ENCODE peak calls at places on chromosomes 1 and 21, in nine cellular contexts. S is GM13976; B is OCI-LY7; Q is kidney epithelial cell; E is left ventricle myocardium inferior; Y is fibroblast of lung; I is AG04450; J is CD4-positive, alpha-beta T cell; W is foreskin fibroblast. A is an unnamed sample.

GRCh38 chr1:243505986-243506689 is 250.3 kb downstream of the SDCCAG8 start:
- DNase-seq in S (peak), B (no peak), Q (no peak), E (no peak), Y (no peak), I (no peak), J (no peak), W (no peak), A (no peak)

GRCh38 chr1:100308777-100309176 is 42.8 kb downstream of the RTCA start:
- DNase-seq in S (no peak), B (no peak), Q (no peak), E (no peak), Y (peak), I (no peak), J (no peak), W (peak), A (peak)

GRCh38 chr1:159935305-159935704 is 10.0 kb upstream of the TAGLN2 start:
- DNase-seq in S (no peak), B (no peak), Q (no peak), E (no peak), Y (no peak), I (no peak), J (no peak), W (no peak), A (no peak)

GRCh38 chr1:246032111-246032551 is 474.9 kb downstream of the SMYD3 start:
- DNase-seq in S (no peak), B (no peak), Q (peak), E (no peak), Y (no peak), I (no peak), J (no peak), W (no peak), A (no peak)

GRCh38 chr1:183241446-183241845 is 55.4 kb downstream of the LAMC2 start:
- DNase-seq in S (no peak), B (no peak), Q (no peak), E (no peak), Y (peak), I (no peak), J (no peak), W (peak), A (peak)

GRCh38 chr1:100573960-100574359 is 36.0 kb downstream of the GPR88 start:
- DNase-seq in S (no peak), B (no peak), Q (no peak), E (no peak), Y (no peak), I (no peak), J (no peak), W (no peak), A (no peak)

GRCh38 chr1:19619697-19620384 is 24.3 kb upstream of the NBL1 start:
- DNase-seq in S (no peak), B (no peak), Q (no peak), E (no peak), Y (peak), I (no peak), J (no peak), W (no peak), A (no peak)

GRCh38 chr1:116474921-116475849 is 95.6 kb downstream of the CD58 start:
- DNase-seq in S (no peak), B (no peak), Q (peak), E (peak), Y (no peak), I (no peak), J (no peak), W (no peak), A (no peak)

GRCh38 chr1:2633401-2633935 is 652 bp upstream of the MMEL1 start:
- DNase-seq in S (peak), B (no peak), Q (no peak), E (no peak), Y (no peak), I (no peak), J (no peak), W (no peak), A (no peak)

GRCh38 chr21:31184462-31184861 is 146.2 kb upstream of the KRTAP19-8 start:
- DNase-seq in S (no peak), B (no peak), Q (no peak), E (no peak), Y (no peak), I (no peak), J (peak), W (no peak), A (no peak)

GRCh38 chr1:215567491-215568286 is 585 bp downstream of the KCTD3 start:
- DNase-seq in S (peak), B (no peak), Q (no peak), E (peak), Y (peak), I (no peak), J (peak), W (peak), A (peak)

GRCh38 chr1:182602945-182603645 is 1.1 kb downstream of the RGS16 start:
- DNase-seq in S (no peak), B (peak), Q (no peak), E (no peak), Y (no peak), I (no peak), J (no peak), W (no peak), A (no peak)

GRCh38 chr1:117336087-117336817 is 31.0 kb upstream of the MAN1A2 start:
- DNase-seq in S (no peak), B (no peak), Q (no peak), E (no peak), Y (peak), I (no peak), J (no peak), W (no peak), A (no peak)

GRCh38 chr1:188070848-188071247 is 1242.1 kb downstream of the PLA2G4A start:
- DNase-seq in S (no peak), B (no peak), Q (no peak), E (no peak), Y (no peak), I (no peak), J (no peak), W (no peak), A (no peak)

GRCh38 chr1:24996983-24997893 is 67.2 kb upstream of the RUNX3 start:
- DNase-seq in S (peak), B (peak), Q (no peak), E (no peak), Y (no peak), I (no peak), J (no peak), W (no peak), A (no peak)

GRCh38 chr1:210687582-210688279 is 359.0 kb downstream of the HHAT start:
- DNase-seq in S (no peak), B (no peak), Q (no peak), E (no peak), Y (peak), I (no peak), J (no peak), W (no peak), A (peak)

GRCh38 chr21:17769049-17769845 is 49.9 kb downstream of the C21orf91 start:
- DNase-seq in S (no peak), B (no peak), Q (no peak), E (no peak), Y (no peak), I (no peak), J (no peak), W (no peak), A (no peak)

GRCh38 chr1:9280015-9280860 is 12.5 kb upstream of the SPSB1 start:
- DNase-seq in S (peak), B (no peak), Q (peak), E (no peak), Y (peak), I (no peak), J (peak), W (peak), A (peak)

GRCh38 chr1:56190975-56191768 is 388.2 kb downstream of the PLPP3 start:
- DNase-seq in S (no peak), B (no peak), Q (no peak), E (no peak), Y (peak), I (no peak), J (no peak), W (peak), A (peak)

GRCh38 chr1:182680901-182681300 is 3.5 kb downstream of the RGS8 start:
- DNase-seq in S (no peak), B (no peak), Q (no peak), E (no peak), Y (peak), I (no peak), J (no peak), W (no peak), A (no peak)

GRCh38 chr1:30372792-30373433 is 350.5 kb downstream of the MATN1 start:
- DNase-seq in S (no peak), B (no peak), Q (no peak), E (no peak), Y (no peak), I (no peak), J (no peak), W (no peak), A (no peak)

GRCh38 chr21:46226146-46226545 is 2.4 kb downstream of the LSS start:
- DNase-seq in S (no peak), B (no peak), Q (no peak), E (no peak), Y (no peak), I (no peak), J (no peak), W (no peak), A (no peak)

GRCh38 chr1:241208910-241209414 is 148.0 kb downstream of the RGS7 start:
- DNase-seq in S (no peak), B (no peak), Q (no peak), E (no peak), Y (no peak), I (no peak), J (no peak), W (no peak), A (no peak)

GRCh38 chr1:48115835-48116234 is 106.7 kb upstream of the SLC5A9 start:
- DNase-seq in S (no peak), B (no peak), Q (no peak), E (no peak), Y (no peak), I (no peak), J (no peak), W (no peak), A (no peak)

GRCh38 chr1:224317383-224318045 is 12.5 kb downstream of the NVL start:
- DNase-seq in S (no peak), B (no peak), Q (no peak), E (no peak), Y (no peak), I (no peak), J (no peak), W (no peak), A (no peak)

GRCh38 chr1:1892079-1892762 is 1.3 kb upstream of the GNB1 start:
- DNase-seq in S (no peak), B (peak), Q (no peak), E (no peak), Y (no peak), I (no peak), J (no peak), W (peak), A (no peak)

GRCh38 chr21:39377444-39378050 is 28.7 kb upstream of the HMGN1 start:
- DNase-seq in S (peak), B (no peak), Q (no peak), E (no peak), Y (peak), I (no peak), J (no peak), W (no peak), A (no peak)

GRCh38 chr1:78911956-78912880 is 94.3 kb downstream of the ADGRL4 start:
- DNase-seq in S (no peak), B (no peak), Q (no peak), E (no peak), Y (no peak), I (no peak), J (no peak), W (peak), A (no peak)

GRCh38 chr1:8456306-8456912 is 138.5 kb downstream of the SLC45A1 start:
- DNase-seq in S (no peak), B (no peak), Q (no peak), E (no peak), Y (peak), I (no peak), J (no peak), W (peak), A (peak)

GRCh38 chr1:156096640-156097391 is 14.6 kb upstream of the MEX3A start:
- DNase-seq in S (peak), B (peak), Q (no peak), E (peak), Y (peak), I (peak), J (peak), W (peak), A (peak)

GRCh38 chr21:22575165-22575584 is 1577.0 kb downstream of the NCAM2 start:
- DNase-seq in S (no peak), B (peak), Q (no peak), E (no peak), Y (no peak), I (no peak), J (no peak), W (no peak), A (no peak)

GRCh38 chr1:6094246-6094645 is 48.6 kb downstream of the KCNAB2 start:
- DNase-seq in S (no peak), B (no peak), Q (no peak), E (no peak), Y (no peak), I (no peak), J (no peak), W (no peak), A (no peak)

GRCh38 chr1:183609313-183609712 is 19.1 kb upstream of the NCF2 start:
- DNase-seq in S (peak), B (peak), Q (no peak), E (peak), Y (peak), I (no peak), J (no peak), W (peak), A (peak)

GRCh38 chr1:16167331-16168143 is 11.7 kb upstream of the EPHA2 start:
- DNase-seq in S (peak), B (peak), Q (no peak), E (no peak), Y (no peak), I (no peak), J (peak), W (no peak), A (no peak)

GRCh38 chr1:156795787-156796186 is 20.9 kb downstream of the SH2D2A start:
- DNase-seq in S (no peak), B (no peak), Q (no peak), E (no peak), Y (peak), I (no peak), J (no peak), W (no peak), A (no peak)

GRCh38 chr1:91997607-91998195 is 32.1 kb upstream of the EPHX4 start:
- DNase-seq in S (peak), B (peak), Q (peak), E (no peak), Y (peak), I (peak), J (peak), W (peak), A (peak)

GRCh38 chr1:204359474-204360255 is at the start of gene PLEKHA6:
- DNase-seq in S (no peak), B (no peak), Q (no peak), E (peak), Y (peak), I (no peak), J (no peak), W (peak), A (peak)

GRCh38 chr21:27149034-27149433 is 182.1 kb upstream of the ADAMTS5 start:
- DNase-seq in S (no peak), B (no peak), Q (no peak), E (no peak), Y (peak), I (no peak), J (no peak), W (peak), A (peak)

GRCh38 chr1:209614151-209614420 is 30.6 kb downstream of the CAMK1G start:
- DNase-seq in S (no peak), B (no peak), Q (no peak), E (no peak), Y (no peak), I (no peak), J (no peak), W (no peak), A (no peak)

GRCh38 chr1:209612646-209613350 is 29.3 kb downstream of the CAMK1G start:
- DNase-seq in S (peak), B (no peak), Q (no peak), E (no peak), Y (no peak), I (no peak), J (no peak), W (no peak), A (no peak)

GRCh38 chr1:209613351-209614150 is 30.0 kb downstream of the CAMK1G start:
- DNase-seq in S (peak), B (no peak), Q (no peak), E (no peak), Y (no peak), I (no peak), J (no peak), W (no peak), A (no peak)

GRCh38 chr1:209610378-209610905 is 26.9 kb downstream of the CAMK1G start:
- DNase-seq in S (no peak), B (no peak), Q (no peak), E (no peak), Y (no peak), I (no peak), J (no peak), W (no peak), A (no peak)

GRCh38 chr1:209611771-209612570 is 28.5 kb downstream of the CAMK1G start:
- DNase-seq in S (peak), B (no peak), Q (no peak), E (no peak), Y (no peak), I (no peak), J (no peak), W (no peak), A (no peak)
- TF ChIP-seq CTCF in S (no peak), B (no peak), Q (no peak), E (no peak), Y (no peak), I (no peak), J (no peak), W (no peak), A (peak)

GRCh38 chr1:40096977-40097782 is at the start of gene PPT1:
- DNase-seq in S (peak), B (peak), Q (peak), E (peak), Y (peak), I (no peak), J (peak), W (peak), A (peak)
- TF ChIP-seq CTCF in S (no peak), B (peak), Q (peak), E (peak), Y (peak), I (peak), J (peak), W (peak), A (peak)

DNA sequence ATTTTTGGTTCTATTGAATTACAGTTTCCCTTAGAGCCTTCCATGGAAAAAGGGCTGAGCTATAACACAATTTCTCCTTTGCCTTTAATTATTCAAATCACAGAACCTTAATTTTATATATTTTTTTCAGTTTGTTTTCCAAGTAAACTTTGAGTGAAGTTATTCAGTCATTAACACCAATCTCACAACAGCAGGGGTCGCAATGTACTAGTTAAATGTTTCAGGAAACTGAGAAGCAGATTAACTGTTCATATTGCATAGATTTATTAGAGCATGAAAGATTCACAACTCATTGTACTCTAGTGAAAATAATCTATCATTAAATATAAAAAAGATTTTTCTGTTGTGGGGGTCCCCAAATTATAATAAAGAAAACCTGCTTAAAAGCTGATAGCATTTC is 64.1 kb downstream of the KIFAP3 start:
- DNase-seq in S (no peak), B (peak), Q (no peak), E (no peak), Y (peak), I (no peak), J (no peak), W (peak), A (peak)
- TF ChIP-seq CTCF in S (no peak), B (peak), Q (peak), E (peak), Y (peak), I (peak), J (no peak), W (peak), A (peak)

DNA sequence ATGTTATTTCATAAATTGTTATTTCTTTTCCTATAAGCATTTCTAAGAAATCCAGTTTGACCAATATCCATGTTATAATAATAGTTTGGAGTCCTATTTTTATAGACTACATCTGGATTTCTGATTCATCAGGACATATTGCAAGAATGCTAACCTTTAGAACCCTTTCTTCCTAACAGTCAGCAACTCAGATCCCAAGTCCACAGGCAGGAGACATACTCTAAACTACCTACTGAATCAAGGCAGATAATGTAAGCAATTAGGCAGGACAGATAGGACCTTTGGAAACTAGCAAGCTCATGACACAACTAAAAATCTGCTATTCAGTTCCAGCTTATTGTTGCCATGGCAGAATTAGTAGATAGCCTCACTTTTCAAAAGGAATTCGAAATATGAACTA is 104.1 kb downstream of the DENND1B start:
- DNase-seq in S (no peak), B (no peak), Q (no peak), E (no peak), Y (peak), I (no peak), J (no peak), W (peak), A (no peak)
- TF ChIP-seq CTCF in S (no peak), B (no peak), Q (no peak), E (no peak), Y (no peak), I (no peak), J (no peak), W (no peak), A (no peak)

GRCh38 chr1:202561726-202562442 is 148.4 kb downstream of the SYT2 start:
- DNase-seq in S (no peak), B (no peak), Q (no peak), E (no peak), Y (no peak), I (no peak), J (no peak), W (no peak), A (no peak)
- TF ChIP-seq CTCF in S (no peak), B (no peak), Q (no peak), E (peak), Y (peak), I (peak), J (no peak), W (no peak), A (peak)

GRCh38 chr1:14138135-14138506 is 438.1 kb downstream of the PRDM2 start:
- DNase-seq in S (no peak), B (no peak), Q (no peak), E (no peak), Y (peak), I (no peak), J (no peak), W (no peak), A (no peak)

GRCh38 chr1:14140800-14141526 is 441.0 kb downstream of the PRDM2 start:
- DNase-seq in S (no peak), B (no peak), Q (no peak), E (peak), Y (peak), I (no peak), J (no peak), W (no peak), A (no peak)

GRCh38 chr1:14136881-14137280 is 436.9 kb downstream of the PRDM2 start:
- DNase-seq in S (no peak), B (no peak), Q (no peak), E (no peak), Y (no peak), I (no peak), J (no peak), W (no peak), A (no peak)

GRCh38 chr1:14137411-14138134 is 437.6 kb downstream of the PRDM2 start:
- DNase-seq in S (no peak), B (no peak), Q (no peak), E (no peak), Y (peak), I (no peak), J (no peak), W (no peak), A (no peak)

GRCh38 chr1:14138627-14139026 is 438.6 kb downstream of the PRDM2 start:
- DNase-seq in S (no peak), B (no peak), Q (no peak), E (no peak), Y (no peak), I (no peak), J (no peak), W (no peak), A (no peak)
- TF ChIP-seq CTCF in S (no peak), B (no peak), Q (no peak), E (peak), Y (peak), I (no peak), J (no peak), W (no peak), A (no peak)

DNA sequence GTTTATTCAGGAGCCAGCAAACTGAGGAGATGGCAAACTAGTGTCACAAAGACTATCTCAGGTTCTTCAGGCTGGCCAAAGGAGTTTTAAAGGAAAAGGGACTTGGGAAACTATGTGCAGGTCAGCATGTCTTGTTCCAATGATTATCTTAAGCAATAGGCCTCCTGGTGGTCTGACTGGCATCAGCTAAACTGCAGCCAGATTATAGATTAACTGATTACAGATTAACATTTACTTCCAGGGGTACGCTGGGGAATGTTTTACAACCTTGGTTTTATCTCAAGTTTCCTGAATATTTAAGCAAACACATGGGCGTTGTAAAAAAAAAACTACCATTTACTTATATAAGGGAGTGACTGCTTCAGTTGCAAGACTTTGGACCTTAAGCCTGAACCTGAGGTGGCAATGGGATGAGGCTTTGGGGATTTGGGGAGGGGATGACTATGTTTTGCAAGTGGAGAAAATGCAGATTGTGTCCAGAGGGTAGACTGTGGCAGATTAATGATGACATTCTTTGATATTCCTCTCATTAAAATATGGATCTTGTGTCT is 600.7 kb upstream of the B3GALT2 start:
- DNase-seq in S (no peak), B (no peak), Q (no peak), E (no peak), Y (no peak), I (no peak), J (no peak), W (no peak), A (no peak)
- TF ChIP-seq CTCF in S (no peak), B (no peak), Q (no peak), E (no peak), Y (no peak), I (no peak), J (no peak), W (no peak), A (no peak)